ENCODE peak calls at places on chromosomes 12 and 14, in ten cellular contexts. One of them, this sample, is unnamed.

GRCh38 chr12:106769078-106769477 is 5.4 kb upstream of the RIC8B start:
- DNase-seq in ovary: no peak
- DNase-seq in GM13977: no peak
- DNase-seq in GM12864: no peak
- DNase-seq in GM23338: peak; percentile 89
- DNase-seq in cardiac muscle cell: peak; percentile 71
- DNase-seq in right atrium auricular region: no peak
- DNase-seq in breast epithelium: no peak
- DNase-seq in heart left ventricle: no peak
- DNase-seq in IMR-90: peak; percentile 38
- DNase-seq in this sample: no peak

GRCh38 chr12:13947237-13947945 is 34.0 kb downstream of the GRIN2B start:
- DNase-seq in cardiac muscle cell: no peak
- DNase-seq in GM23338: no peak
- DNase-seq in heart left ventricle: no peak
- DNase-seq in GM12864: no peak
- DNase-seq in right atrium auricular region: no peak
- DNase-seq in GM13977: no peak
- DNase-seq in breast epithelium: no peak
- DNase-seq in ovary: no peak
- DNase-seq in IMR-90: no peak
- DNase-seq in this sample: no peak

GRCh38 chr12:31206038-31206670 is 119.8 kb downstream of the SINHCAF start:
- DNase-seq in cardiac muscle cell: peak; percentile 92
- DNase-seq in right atrium auricular region: no peak
- DNase-seq in GM13977: no peak
- DNase-seq in ovary: no peak
- DNase-seq in GM23338: peak; percentile 75
- DNase-seq in GM12864: no peak
- DNase-seq in heart left ventricle: no peak
- DNase-seq in breast epithelium: no peak
- DNase-seq in IMR-90: peak; percentile 41
- DNase-seq in this sample: no peak

GRCh38 chr14:98368214-98368613 is 903.8 kb downstream of the BCL11B start:
- DNase-seq in GM23338: no peak
- DNase-seq in GM13977: no peak
- DNase-seq in ovary: no peak
- DNase-seq in right atrium auricular region: no peak
- DNase-seq in cardiac muscle cell: no peak
- DNase-seq in GM12864: no peak
- DNase-seq in breast epithelium: no peak
- DNase-seq in IMR-90: no peak
- DNase-seq in heart left ventricle: no peak
- DNase-seq in this sample: no peak

GRCh38 chr12:57118711-57119271 is 7.6 kb upstream of the STAT6 start:
- DNase-seq in ovary: no peak
- DNase-seq in GM23338: no peak
- DNase-seq in cardiac muscle cell: no peak
- DNase-seq in GM12864: no peak
- DNase-seq in heart left ventricle: no peak
- DNase-seq in GM13977: no peak
- DNase-seq in breast epithelium: no peak
- DNase-seq in IMR-90: peak; percentile 31
- DNase-seq in right atrium auricular region: no peak
- DNase-seq in this sample: no peak

GRCh38 chr14:56678838-56679237 is 99.2 kb downstream of the TMEM260 start:
- DNase-seq in ovary: no peak
- DNase-seq in GM12864: no peak
- DNase-seq in right atrium auricular region: no peak
- DNase-seq in breast epithelium: no peak
- DNase-seq in cardiac muscle cell: no peak
- DNase-seq in GM13977: no peak
- DNase-seq in IMR-90: no peak
- DNase-seq in GM23338: no peak
- DNase-seq in heart left ventricle: no peak
- DNase-seq in this sample: no peak

GRCh38 chr14:61103541-61104339 is 122.7 kb downstream of the SLC38A6 start:
- DNase-seq in GM13977: peak; percentile 60
- DNase-seq in right atrium auricular region: peak; percentile 86
- DNase-seq in GM23338: peak; percentile 44
- DNase-seq in ovary: peak; percentile 58
- DNase-seq in breast epithelium: no peak
- DNase-seq in cardiac muscle cell: peak; percentile 94
- DNase-seq in IMR-90: peak; percentile 99
- DNase-seq in heart left ventricle: peak; percentile 45
- DNase-seq in GM12864: peak; percentile 60
- DNase-seq in this sample: peak; percentile 89

GRCh38 chr14:22489247-22489551 is 99.8 kb downstream of the DAD1 start:
- DNase-seq in ovary: no peak
- DNase-seq in GM13977: no peak
- DNase-seq in heart left ventricle: peak; percentile 42
- DNase-seq in GM12864: no peak
- DNase-seq in GM23338: no peak
- DNase-seq in cardiac muscle cell: no peak
- DNase-seq in right atrium auricular region: no peak
- DNase-seq in IMR-90: no peak
- DNase-seq in breast epithelium: no peak
- DNase-seq in this sample: no peak

GRCh38 chr12:91567100-91567485 is 384.5 kb upstream of the DCN start:
- DNase-seq in heart left ventricle: no peak
- DNase-seq in GM23338: no peak
- DNase-seq in GM13977: no peak
- DNase-seq in IMR-90: no peak
- DNase-seq in GM12864: no peak
- DNase-seq in cardiac muscle cell: no peak
- DNase-seq in breast epithelium: no peak
- DNase-seq in right atrium auricular region: no peak
- DNase-seq in ovary: no peak
- DNase-seq in this sample: no peak

GRCh38 chr14:25908707-25909106 is 689.1 kb downstream of the NOVA1 start:
- DNase-seq in ovary: no peak
- DNase-seq in GM23338: no peak
- DNase-seq in breast epithelium: no peak
- DNase-seq in right atrium auricular region: no peak
- DNase-seq in GM13977: no peak
- DNase-seq in IMR-90: no peak
- DNase-seq in cardiac muscle cell: no peak
- DNase-seq in heart left ventricle: no peak
- DNase-seq in GM12864: no peak
- DNase-seq in this sample: no peak

GRCh38 chr14:74324945-74325361 is 22.2 kb upstream of the ABCD4 start:
- DNase-seq in right atrium auricular region: no peak
- DNase-seq in GM13977: peak; percentile 61
- DNase-seq in heart left ventricle: no peak
- DNase-seq in IMR-90: peak; percentile 38
- DNase-seq in breast epithelium: no peak
- DNase-seq in GM23338: peak; percentile 90
- DNase-seq in cardiac muscle cell: peak; percentile 59
- DNase-seq in ovary: no peak
- DNase-seq in GM12864: no peak
- DNase-seq in this sample: no peak

GRCh38 chr12:59636945-59637656 is 41.3 kb downstream of the SLC16A7 start:
- DNase-seq in IMR-90: no peak
- DNase-seq in GM23338: no peak
- DNase-seq in ovary: no peak
- DNase-seq in GM13977: peak; percentile 2
- DNase-seq in right atrium auricular region: no peak
- DNase-seq in heart left ventricle: no peak
- DNase-seq in GM12864: no peak
- DNase-seq in breast epithelium: no peak
- DNase-seq in cardiac muscle cell: no peak
- DNase-seq in this sample: no peak

GRCh38 chr12:91732086-91732485 is 413.6 kb downstream of the BTG1 start:
- DNase-seq in GM12864: no peak
- DNase-seq in breast epithelium: no peak
- DNase-seq in IMR-90: peak; percentile 46
- DNase-seq in heart left ventricle: no peak
- DNase-seq in right atrium auricular region: no peak
- DNase-seq in GM23338: no peak
- DNase-seq in cardiac muscle cell: no peak
- DNase-seq in ovary: no peak
- DNase-seq in GM13977: no peak
- DNase-seq in this sample: no peak

GRCh38 chr14:53017837-53018236 is 67.0 kb upstream of the FERMT2 start:
- DNase-seq in breast epithelium: no peak
- DNase-seq in GM13977: no peak
- DNase-seq in right atrium auricular region: no peak
- DNase-seq in GM23338: no peak
- DNase-seq in GM12864: no peak
- DNase-seq in cardiac muscle cell: no peak
- DNase-seq in IMR-90: no peak
- DNase-seq in heart left ventricle: peak; percentile 22
- DNase-seq in ovary: no peak
- DNase-seq in this sample: no peak

GRCh38 chr12:90058721-90059120 is 350.1 kb upstream of the ATP2B1 start:
- DNase-seq in ovary: no peak
- DNase-seq in cardiac muscle cell: peak; percentile 86
- DNase-seq in GM13977: no peak
- DNase-seq in GM12864: no peak
- DNase-seq in IMR-90: peak; percentile 93
- DNase-seq in GM23338: no peak
- DNase-seq in breast epithelium: no peak
- DNase-seq in right atrium auricular region: no peak
- DNase-seq in heart left ventricle: peak; percentile 22
- DNase-seq in this sample: peak; percentile 28

DNA sequence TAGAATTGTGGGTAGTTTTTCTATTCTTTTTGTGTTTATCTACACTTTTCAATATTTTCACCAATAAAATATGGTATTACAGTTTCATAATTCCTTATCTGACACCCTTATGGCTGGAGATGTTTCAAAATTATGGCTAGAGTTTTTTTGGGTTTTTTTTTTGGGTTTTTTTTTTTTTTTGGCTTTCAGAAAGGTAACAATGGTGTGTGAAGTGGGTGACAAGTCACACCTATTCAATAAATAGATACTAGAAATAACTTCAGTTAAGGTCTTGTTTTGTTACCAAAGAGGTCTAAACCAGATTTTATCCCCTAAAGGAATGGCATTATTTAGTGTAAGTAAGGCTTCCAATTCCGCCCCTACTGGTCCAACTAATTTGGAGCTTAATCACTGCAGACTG is 19.5 kb downstream of the SPPL3 start:
- DNase-seq in heart left ventricle: no peak
- DNase-seq in breast epithelium: no peak
- DNase-seq in IMR-90: no peak
- DNase-seq in GM12864: no peak
- DNase-seq in GM13977: no peak
- DNase-seq in ovary: no peak
- DNase-seq in GM23338: no peak
- DNase-seq in right atrium auricular region: no peak
- DNase-seq in cardiac muscle cell: no peak
- DNase-seq in this sample: no peak
- TF ChIP-seq CTCF in heart left ventricle: no peak
- TF ChIP-seq CTCF in breast epithelium: no peak
- TF ChIP-seq CTCF in IMR-90: no peak
- TF ChIP-seq CTCF in GM12864: no peak
- TF ChIP-seq CTCF in GM13977: no peak
- TF ChIP-seq CTCF in ovary: no peak
- TF ChIP-seq CTCF in GM23338: no peak
- TF ChIP-seq CTCF in right atrium auricular region: no peak
- TF ChIP-seq CTCF in cardiac muscle cell: no peak
- TF ChIP-seq CTCF in this sample: no peak

DNA sequence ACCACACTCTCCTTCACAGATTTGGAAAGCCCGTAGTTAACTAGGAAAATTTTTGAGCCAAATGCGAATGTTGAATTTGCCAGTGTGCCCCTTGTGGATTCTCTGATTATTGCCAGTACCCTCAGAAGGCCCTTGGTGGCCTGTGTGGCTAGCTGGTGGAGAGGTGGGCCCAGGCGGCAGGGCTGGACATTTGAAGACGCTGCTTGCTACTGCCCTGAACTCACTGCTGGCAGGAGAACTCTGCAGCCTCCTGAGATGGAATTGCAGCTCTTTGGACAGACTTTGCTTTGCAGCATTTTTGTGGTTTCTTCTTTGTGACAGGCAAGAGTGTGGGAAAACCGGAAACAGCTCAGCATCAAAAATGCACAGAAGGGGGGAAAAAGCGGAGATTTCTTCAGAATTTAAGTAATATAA is 97.6 kb downstream of the TGFB3 start:
- DNase-seq in heart left ventricle: no peak
- DNase-seq in IMR-90: peak; percentile 86
- DNase-seq in right atrium auricular region: no peak
- DNase-seq in GM23338: peak; percentile 51
- DNase-seq in cardiac muscle cell: peak; percentile 96
- DNase-seq in GM12864: no peak
- DNase-seq in GM13977: no peak
- DNase-seq in ovary: no peak
- DNase-seq in breast epithelium: no peak
- DNase-seq in this sample: no peak
- TF ChIP-seq CTCF in heart left ventricle: no peak
- TF ChIP-seq CTCF in IMR-90: peak; percentile 30
- TF ChIP-seq CTCF in right atrium auricular region: no peak
- TF ChIP-seq CTCF in GM23338: peak; percentile 27
- TF ChIP-seq CTCF in cardiac muscle cell: peak; percentile 39
- TF ChIP-seq CTCF in GM12864: peak; percentile 38
- TF ChIP-seq CTCF in GM13977: no peak
- TF ChIP-seq CTCF in ovary: no peak
- TF ChIP-seq CTCF in breast epithelium: no peak
- TF ChIP-seq CTCF in this sample: peak; percentile 39

GRCh38 chr12:42854826-42855225 is 265.3 kb upstream of the PRICKLE1 start:
- DNase-seq in GM13977: no peak
- DNase-seq in right atrium auricular region: no peak
- DNase-seq in GM23338: no peak
- DNase-seq in IMR-90: no peak
- DNase-seq in breast epithelium: no peak
- DNase-seq in cardiac muscle cell: no peak
- DNase-seq in ovary: no peak
- DNase-seq in GM12864: no peak
- DNase-seq in heart left ventricle: no peak
- DNase-seq in this sample: no peak
- TF ChIP-seq CTCF in GM13977: no peak
- TF ChIP-seq CTCF in right atrium auricular region: no peak
- TF ChIP-seq CTCF in GM23338: no peak
- TF ChIP-seq CTCF in IMR-90: no peak
- TF ChIP-seq CTCF in breast epithelium: no peak
- TF ChIP-seq CTCF in cardiac muscle cell: no peak
- TF ChIP-seq CTCF in ovary: no peak
- TF ChIP-seq CTCF in GM12864: no peak
- TF ChIP-seq CTCF in heart left ventricle: no peak
- TF ChIP-seq CTCF in this sample: no peak

GRCh38 chr12:40760821-40761220 is 68.6 kb downstream of the CNTN1 start:
- DNase-seq in ovary: no peak
- DNase-seq in GM23338: no peak
- DNase-seq in cardiac muscle cell: no peak
- DNase-seq in GM12864: no peak
- DNase-seq in breast epithelium: no peak
- DNase-seq in IMR-90: no peak
- DNase-seq in GM13977: no peak
- DNase-seq in heart left ventricle: no peak
- DNase-seq in right atrium auricular region: no peak
- DNase-seq in this sample: no peak

DNA sequence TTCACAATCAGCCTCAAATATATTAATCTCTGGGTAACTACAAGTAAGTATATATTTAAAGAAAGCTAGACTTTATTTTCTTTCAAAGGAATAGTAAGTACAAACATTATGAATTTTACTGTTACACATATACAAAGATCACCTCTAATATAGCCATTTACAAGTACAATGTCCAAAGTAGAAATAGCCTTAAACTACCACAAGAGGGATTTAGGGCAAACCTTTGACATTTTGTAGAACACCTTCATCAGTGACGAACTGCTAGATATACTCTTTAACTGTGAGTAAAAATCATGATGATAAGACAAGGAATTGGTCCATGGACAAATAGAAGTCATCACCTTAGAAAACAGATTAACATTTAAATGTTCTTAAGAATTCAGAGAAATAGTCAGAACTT is 69.8 kb downstream of the CNTN1 start:
- DNase-seq in breast epithelium: no peak
- DNase-seq in GM13977: peak; percentile 3
- DNase-seq in cardiac muscle cell: no peak
- DNase-seq in heart left ventricle: no peak
- DNase-seq in GM23338: no peak
- DNase-seq in right atrium auricular region: no peak
- DNase-seq in ovary: no peak
- DNase-seq in GM12864: no peak
- DNase-seq in IMR-90: no peak
- DNase-seq in this sample: no peak
- TF ChIP-seq CTCF in breast epithelium: no peak
- TF ChIP-seq CTCF in GM13977: no peak
- TF ChIP-seq CTCF in cardiac muscle cell: no peak
- TF ChIP-seq CTCF in heart left ventricle: no peak
- TF ChIP-seq CTCF in GM23338: no peak
- TF ChIP-seq CTCF in right atrium auricular region: no peak
- TF ChIP-seq CTCF in ovary: no peak
- TF ChIP-seq CTCF in GM12864: no peak
- TF ChIP-seq CTCF in IMR-90: no peak
- TF ChIP-seq CTCF in this sample: no peak